ENCODE peak calls at places on chromosomes 6 and 20, in seven cellular contexts. N is GM03348, D is fibroblast of pulmonary artery, Y is fibroblast of lung, W is NCI-H82, Z is NCI-H1092, K is EL. B is an unnamed sample.

GRCh38 chr20:62320581-62321354 is 18.0 kb downstream of the ADRM1 start:
- DNase-seq in N (no peak), D (no peak), Y (no peak), W (peak; percentile 45), Z (no peak), K (no peak), B (no peak)

GRCh38 chr20:1377984-1378742 is 14.7 kb downstream of the FKBP1A start:
- DNase-seq in N (no peak), D (no peak), Y (peak; percentile 80), W (no peak), Z (no peak), K (peak; percentile 67), B (no peak)

GRCh38 chr6:161922631-161923119 is 648.8 kb upstream of the AGPAT4 start:
- DNase-seq in N (peak; percentile 26), D (peak; percentile 47), Y (peak; percentile 78), W (peak; percentile 63), Z (peak; percentile 59), K (peak; percentile 14), B (no peak)

GRCh38 chr6:99424022-99424421 is 1.1 kb downstream of the PNISR start:
- DNase-seq in N (no peak), D (no peak), Y (no peak), W (no peak), Z (no peak), K (no peak), B (no peak)

GRCh38 chr6:119171864-119172588 is 93.6 kb upstream of the FAM184A start:
- DNase-seq in N (no peak), D (no peak), Y (no peak), W (no peak), Z (no peak), K (no peak), B (no peak)

GRCh38 chr6:7469696-7470095 is 71.8 kb upstream of the DSP start:
- DNase-seq in N (no peak), D (peak; percentile 27), Y (no peak), W (no peak), Z (no peak), K (peak; percentile 20), B (no peak)

GRCh38 chr6:28988536-28989415 is 16.3 kb downstream of the ZNF311 start:
- DNase-seq in N (peak; percentile 42), D (peak; percentile 73), Y (peak; percentile 63), W (no peak), Z (no peak), K (peak; percentile 56), B (no peak)

GRCh38 chr20:39823239-39823638 is 861.1 kb downstream of the DHX35 start:
- DNase-seq in N (peak; percentile 65), D (peak; percentile 44), Y (peak; percentile 98), W (no peak), Z (no peak), K (peak; percentile 93), B (no peak)

GRCh38 chr20:32139947-32140346 is 30.4 kb downstream of the TM9SF4 start:
- DNase-seq in N (no peak), D (no peak), Y (no peak), W (no peak), Z (no peak), K (no peak), B (no peak)

GRCh38 chr6:21958428-21958827 is 338.4 kb downstream of the PRL start:
- DNase-seq in N (no peak), D (no peak), Y (no peak), W (no peak), Z (no peak), K (no peak), B (no peak)

GRCh38 chr6:43807228-43808061 is 37.4 kb downstream of the VEGFA start:
- DNase-seq in N (no peak), D (peak; percentile 12), Y (no peak), W (peak; percentile 85), Z (no peak), K (no peak), B (no peak)

B was measured in NCI-H524 treated with DMSO at 0.1 percent for 48 hours.